ENCODE peak calls at places on chromosomes 13 and 19, in six cellular contexts. Q is PC-3, B is fibroblast of lung, C is colonic mucosa, L is IMR-90, E is endodermal cell. F is an unnamed sample. For H3K4me1, the result is how much of the 10 kb centered on the place peaks cover.

GRCh38 chr13:73273737-73274136 is 214.9 kb downstream of the KLF5 start:
- DNase-seq in L (peak), Q (peak), C (no peak), B (peak), E (no peak), F (peak)

GRCh38 chr13:94950303-94950702 is 238.0 kb upstream of the SOX21 start:
- DNase-seq in Q (no peak), E (peak), B (no peak), C (no peak), L (no peak), F (no peak)

GRCh38 chr19:39996218-39996810 is 546 bp upstream of the ZNF546 start:
- DNase-seq in B (peak), Q (peak), L (peak), C (no peak), E (no peak), F (peak)

GRCh38 chr13:98664047-98664446 is 87.1 kb upstream of the STK24 start:
- DNase-seq in E (no peak), L (peak), Q (peak), C (no peak), B (peak), F (peak)

GRCh38 chr19:41895745-41896580 is 13.0 kb downstream of the ARHGEF1 start:
- DNase-seq in C (no peak), E (no peak), B (no peak), L (no peak), Q (no peak), F (no peak)

GRCh38 chr19:37932985-37933953 is 26.3 kb downstream of the SIPA1L3 start:
- DNase-seq in L (peak), Q (peak), B (peak), C (peak), E (peak), F (peak)

GRCh38 chr19:38919837-38920528 is 8.0 kb upstream of the CCER2 start:
- DNase-seq in L (no peak), B (no peak), E (no peak), C (no peak), Q (no peak), F (no peak)

GRCh38 chr13:112325142-112325808 is 50.9 kb upstream of the SPACA7 start:
- DNase-seq in L (no peak), B (no peak), C (no peak), E (peak), Q (no peak), F (no peak)

GRCh38 chr19:47723573-47723923 is 10.3 kb downstream of the EHD2 start:
- DNase-seq in B (peak), C (no peak), Q (peak), E (no peak), L (peak), F (peak)

GRCh38 chr19:45069056-45069455 is 7.2 kb downstream of the ZNF296 start:
- DNase-seq in E (peak), L (no peak), Q (peak), B (peak), C (peak), F (peak)

GRCh38 chr19:50315773-50316448 is 13.3 kb downstream of the KCNC3 start:
- DNase-seq in L (no peak), E (peak), Q (no peak), B (no peak), C (no peak), F (no peak)

GRCh38 chr13:31920301-31920818 is 111.2 kb upstream of the FRY start:
- DNase-seq in E (no peak), B (no peak), L (no peak), Q (no peak), C (no peak), F (no peak)

GRCh38 chr13:74246398-74246975 is 112.3 kb upstream of the KLF12 start:
- DNase-seq in Q (no peak), C (no peak), E (no peak), L (peak), B (peak), F (no peak)

GRCh38 chr19:17632577-17632976 is 55.6 kb downstream of the UNC13A start:
- DNase-seq in Q (no peak), L (no peak), B (no peak), E (no peak), C (no peak), F (no peak)
- H3K9ac ChIP-seq in Q (no peak), L (no peak), B (no peak), E (no peak), C (no peak), F (no peak)

GRCh38 chr13:40563350-40564125 is 102.9 kb downstream of the FOXO1 start:
- DNase-seq in E (no peak), B (no peak), C (no peak), Q (no peak), L (no peak), F (no peak)
- H3K4me1 ChIP-seq in E (under half), B (under half), C (under half), Q (under half), L (under half), F (half or more)

GRCh38 chr13:76579701-76580100 is 306.5 kb downstream of the KCTD12 start:
- DNase-seq in C (no peak), B (no peak), L (no peak), Q (no peak), E (no peak), F (no peak)
- H3K4me3 ChIP-seq in C (no peak), B (no peak), L (no peak), Q (no peak), E (no peak), F (no peak)

DNA sequence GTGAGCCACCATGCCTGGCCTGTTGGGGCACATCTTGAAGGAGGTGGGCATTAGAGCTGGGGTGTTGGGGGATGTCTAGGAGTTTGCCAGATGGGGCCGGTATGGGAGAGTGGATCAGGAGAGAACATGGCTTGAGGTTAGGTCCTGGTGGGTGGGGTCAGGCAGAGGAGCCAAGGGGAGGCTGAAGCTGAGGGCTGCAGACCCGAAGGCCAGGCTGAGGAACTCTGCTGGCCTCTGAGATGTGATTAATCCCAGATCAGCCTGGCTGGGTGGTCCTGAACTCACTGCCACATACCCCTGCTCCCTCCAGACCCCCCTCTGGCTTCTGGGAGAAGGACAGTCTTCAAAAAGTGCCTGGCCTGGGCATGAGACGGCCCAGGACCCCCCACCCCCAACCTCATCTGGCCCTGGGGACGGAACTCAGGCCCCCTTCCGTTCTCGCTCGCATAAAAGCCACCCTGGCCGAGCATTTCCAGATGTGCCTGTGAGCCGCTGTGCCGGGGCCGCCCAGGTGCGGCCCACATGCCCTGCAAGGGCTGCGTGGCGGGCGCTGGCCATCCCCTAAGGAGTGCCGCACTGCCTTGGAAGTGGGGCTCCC is 2.7 kb downstream of the FSTL3 start:
- DNase-seq in C (no peak), B (no peak), E (no peak), L (no peak), Q (no peak), F (no peak)
- H3K9ac ChIP-seq in C (peak), B (peak), E (no peak), L (peak), Q (no peak), F (peak)